ENCODE peak calls at places on chromosomes 7 and 10, in ten cellular contexts. C, M, P, K, Y, T, I, B, R and H are unnamed samples.
A peak's percentile ranks its signal among the peaks of the same experiment; 100 is the strongest.

GRCh38 chr10:69742928-69743602 is 58.6 kb upstream of the COL13A1 start:
- DNase-seq in I (no peak), Y (peak; percentile 56), K (no peak), C (peak; percentile 33), P (no peak), R (peak; percentile 19), M (no peak), B (no peak), T (no peak), H (no peak)

GRCh38 chr7:122299624-122299934 is 5.0 kb downstream of the FEZF1 start:
- DNase-seq in T (no peak), P (no peak), B (no peak), R (no peak), Y (no peak), I (no peak), M (no peak), K (no peak), C (no peak), H (no peak)

GRCh38 chr7:42285383-42285824 is 48.4 kb upstream of the GLI3 start:
- DNase-seq in B (no peak), C (no peak), R (no peak), K (no peak), Y (peak; percentile 66), T (no peak), M (peak; percentile 21), P (no peak), I (no peak), H (no peak)

GRCh38 chr7:25790261-25790660 is 361.7 kb upstream of the NFE2L3 start:
- DNase-seq in Y (no peak), T (no peak), M (no peak), K (no peak), B (no peak), P (no peak), I (no peak), R (no peak), C (no peak), H (no peak)

GRCh38 chr7:108296911-108297310 is 159.3 kb downstream of the NRCAM start:
- DNase-seq in T (no peak), C (no peak), R (no peak), Y (no peak), K (no peak), M (no peak), P (no peak), B (no peak), I (no peak), H (no peak)

GRCh38 chr10:78911533-78912340 is 157.0 kb upstream of the ZMIZ1 start:
- DNase-seq in B (no peak), C (no peak), R (no peak), K (no peak), M (no peak), T (no peak), P (no peak), I (peak; percentile 45), Y (no peak), H (peak; percentile 75)

GRCh38 chr10:75512534-75512933 is 81.1 kb downstream of the LRMDA start:
- DNase-seq in R (no peak), C (no peak), T (no peak), Y (peak; percentile 70), K (no peak), I (no peak), P (peak; percentile 61), B (no peak), M (peak; percentile 16), H (peak; percentile 48)

GRCh38 chr10:31980471-31980870 is 51.8 kb upstream of the ARHGAP12 start:
- DNase-seq in B (no peak), M (no peak), I (no peak), Y (no peak), T (no peak), P (no peak), R (no peak), C (no peak), K (no peak), H (no peak)

GRCh38 chr7:90495241-90495640 is 25.8 kb downstream of the PTTG1IP2 start:
- DNase-seq in T (no peak), C (no peak), K (no peak), M (no peak), P (no peak), B (no peak), I (no peak), R (no peak), Y (no peak), H (no peak)

GRCh38 chr10:113539789-113540188 is 13.1 kb upstream of the HABP2 start:
- DNase-seq in K (no peak), I (no peak), Y (peak; percentile 67), B (peak; percentile 45), P (no peak), R (peak; percentile 36), T (no peak), M (peak; percentile 37), C (no peak), H (no peak)

GRCh38 chr7:155255660-155256059 is 42.0 kb upstream of the INSIG1 start:
- DNase-seq in M (no peak), K (no peak), P (no peak), T (no peak), I (no peak), R (peak; percentile 41), C (no peak), Y (no peak), B (no peak), H (no peak)

GRCh38 chr7:155257482-155258232 is 40.0 kb upstream of the INSIG1 start:
- DNase-seq in K (no peak), P (peak; percentile 68), Y (peak; percentile 38), I (peak; percentile 93), M (peak; percentile 69), C (peak; percentile 18), B (peak; percentile 83), R (no peak), T (no peak), H (peak; percentile 46)

GRCh38 chr7:155258233-155258575 is 39.5 kb upstream of the INSIG1 start:
- DNase-seq in C (no peak), K (no peak), P (no peak), M (peak; percentile 89), B (peak; percentile 65), I (peak; percentile 81), R (peak; percentile 79), T (no peak), Y (peak; percentile 68), H (no peak)

GRCh38 chr7:155256081-155256760 is 41.5 kb upstream of the INSIG1 start:
- DNase-seq in K (no peak), B (no peak), P (no peak), Y (no peak), C (no peak), T (no peak), I (no peak), R (no peak), M (no peak), H (no peak)

DNA sequence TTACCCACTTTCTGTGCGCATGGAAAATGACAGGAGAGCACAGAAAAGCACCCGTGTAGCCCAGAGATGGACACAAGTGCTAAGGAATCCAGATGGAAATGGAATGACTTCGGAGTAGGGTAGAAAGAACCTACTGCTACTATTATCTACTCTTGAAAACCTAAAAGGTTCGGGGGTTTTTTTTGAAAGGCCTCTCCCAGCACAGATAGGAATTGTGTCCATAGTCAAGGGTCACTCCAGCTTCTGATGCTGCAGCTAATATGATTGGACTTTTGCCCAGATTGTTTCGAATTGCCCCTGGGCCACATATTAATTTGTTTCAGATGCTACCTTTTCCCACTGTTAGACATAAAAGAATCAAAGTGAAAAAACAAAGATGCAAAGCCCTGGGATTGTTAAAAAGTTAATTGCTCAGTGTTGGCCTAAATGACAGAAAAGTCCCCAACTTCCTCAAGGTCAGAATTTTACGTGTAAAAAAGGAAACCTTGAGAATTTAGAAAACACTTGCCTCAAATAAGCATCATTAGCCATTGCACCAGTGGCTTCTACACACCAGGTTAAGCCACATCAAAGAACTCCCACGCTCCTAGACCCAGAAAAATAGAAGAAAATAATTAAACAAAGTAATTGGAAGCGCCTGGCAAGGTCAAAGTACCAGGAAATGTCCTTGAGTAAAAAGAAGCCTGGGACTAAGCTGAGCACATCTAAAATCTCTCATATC is 40.8 kb upstream of the INSIG1 start:
- DNase-seq in B (no peak), R (no peak), I (no peak), C (no peak), T (no peak), M (no peak), P (no peak), Y (no peak), K (no peak), H (no peak)
- H3K4me3 ChIP-seq in B (peak overlapping the region; percentile 47), R (no peak overlapping the region), I (peak overlapping the region; percentile 24), C (no peak overlapping the region), T (no peak overlapping the region), M (no peak overlapping the region), P (no peak overlapping the region), Y (no peak overlapping the region), K (no peak overlapping the region), H (no peak overlapping the region)

GRCh38 chr10:44058259-44058658 is 326.6 kb downstream of the CXCL12 start:
- DNase-seq in Y (no peak), C (no peak), K (no peak), B (no peak), T (no peak), P (no peak), I (no peak), R (no peak), M (no peak), H (no peak)
- H3K27me3 ChIP-seq in Y (peaks cover 32% of the 10 kb centered on the region), C (peaks cover 2% of the 10 kb centered on the region), K (no peaks in the 10 kb centered on the region), B (no peaks in the 10 kb centered on the region), T (no peaks in the 10 kb centered on the region), P (no peaks in the 10 kb centered on the region), I (no peaks in the 10 kb centered on the region), R (peaks cover 53% of the 10 kb centered on the region), M (no peaks in the 10 kb centered on the region), H (no peaks in the 10 kb centered on the region)

DNA sequence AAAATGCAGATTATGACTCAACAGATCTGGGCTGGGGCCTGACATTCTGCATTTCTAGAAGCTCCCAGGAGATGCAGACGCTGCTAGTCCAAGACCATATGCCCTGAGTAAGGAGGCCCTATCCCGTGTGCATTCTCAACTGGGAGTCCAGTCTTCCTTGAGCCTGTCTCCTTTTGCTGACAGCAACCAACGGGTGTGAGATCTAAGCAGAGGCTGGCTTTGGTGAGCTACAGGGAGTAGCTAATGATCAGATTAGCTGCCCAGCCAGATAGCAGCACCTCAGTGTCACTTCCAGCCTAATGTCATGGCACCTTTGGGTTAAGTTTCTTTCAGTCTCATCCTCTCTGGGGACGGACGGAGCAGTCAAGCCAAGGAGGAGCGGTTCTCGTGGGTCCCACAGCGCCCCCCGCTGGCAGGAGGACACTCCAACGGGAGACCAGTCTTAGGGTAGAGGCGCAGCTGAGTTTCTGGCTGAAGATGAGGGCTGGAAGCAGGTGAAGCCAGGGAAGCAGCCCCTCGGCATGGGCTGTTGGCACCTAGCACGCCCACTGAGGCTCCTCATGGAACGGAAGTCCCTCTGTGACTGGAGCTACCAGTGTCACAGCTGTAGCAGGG is 154.0 kb downstream of the CCDC3 start:
- DNase-seq in P (no peak), R (no peak), I (no peak), M (no peak), B (no peak), K (no peak), C (no peak), T (no peak), Y (no peak), H (no peak)
- TF ChIP-seq CTCF in P (no peak), R (peak; percentile 19), I (no peak), M (peak; percentile 22), B (no peak), K (peak; percentile 20), C (no peak), T (no peak), Y (peak; percentile 49), H (no peak)

GRCh38 chr7:977326-978048 is 2.1 kb upstream of the COX19 start:
- DNase-seq in M (peak; percentile 75), R (peak; percentile 46), K (no peak), I (no peak), C (peak; percentile 72), P (peak; percentile 53), Y (no peak), B (no peak), T (peak; percentile 62), H (no peak)
- H3K4me3 ChIP-seq in M (no peak overlapping the region), R (no peak overlapping the region), K (no peak overlapping the region), I (no peak overlapping the region), C (no peak overlapping the region), P (no peak overlapping the region), Y (no peak overlapping the region), B (no peak overlapping the region), T (no peak overlapping the region), H (no peak overlapping the region)